ENCODE peak calls at places on chromosomes 16 and 17, in seven cellular contexts. One of them, this sample, is unnamed.

GRCh38 chr17:67139289-67139688 is 94.9 kb downstream of the CACNG1 start:
- DNase-seq in Right ventricle myocardium superior: no peak
- DNase-seq in stimulated activated CD8-positive, alpha-beta memory T cell treated with anti-CD3 and anti-CD28 coated beads, Interleukin-4, amount 100 ng/mL, for 1 hour: no peak
- DNase-seq in activated CD4-positive, alpha-beta memory T cell treated with anti-CD3 and anti-CD28 coated beads, Interleukin-2, amount 10 ng/mL, durations not matched to agents 7 days and 5 days: no peak
- DNase-seq in epithelial cell of prostate: no peak
- DNase-seq in fibroblast of lung: no peak
- DNase-seq in left ventricle myocardium inferior: no peak
- DNase-seq in this sample: no peak

GRCh38 chr16:81885976-81886586 is 107.0 kb downstream of the PLCG2 start:
- DNase-seq in left ventricle myocardium inferior: no peak
- DNase-seq in fibroblast of lung: peak; percentile 8
- DNase-seq in epithelial cell of prostate: no peak
- DNase-seq in activated CD4-positive, alpha-beta memory T cell treated with anti-CD3 and anti-CD28 coated beads, Interleukin-2, amount 10 ng/mL, durations not matched to agents 7 days and 5 days: peak; percentile 35
- DNase-seq in stimulated activated CD8-positive, alpha-beta memory T cell treated with anti-CD3 and anti-CD28 coated beads, Interleukin-4, amount 100 ng/mL, for 1 hour: no peak
- DNase-seq in Right ventricle myocardium superior: no peak
- DNase-seq in this sample: no peak

GRCh38 chr16:78553268-78554044 is 454.0 kb downstream of the WWOX start:
- DNase-seq in Right ventricle myocardium superior: no peak
- DNase-seq in stimulated activated CD8-positive, alpha-beta memory T cell treated with anti-CD3 and anti-CD28 coated beads, Interleukin-4, amount 100 ng/mL, for 1 hour: no peak
- DNase-seq in fibroblast of lung: no peak
- DNase-seq in epithelial cell of prostate: no peak
- DNase-seq in left ventricle myocardium inferior: no peak
- DNase-seq in activated CD4-positive, alpha-beta memory T cell treated with anti-CD3 and anti-CD28 coated beads, Interleukin-2, amount 10 ng/mL, durations not matched to agents 7 days and 5 days: no peak
- DNase-seq in this sample: no peak

GRCh38 chr17:68908045-68908444 is 47.1 kb downstream of the ABCA8 start:
- DNase-seq in activated CD4-positive, alpha-beta memory T cell treated with anti-CD3 and anti-CD28 coated beads, Interleukin-2, amount 10 ng/mL, durations not matched to agents 7 days and 5 days: no peak
- DNase-seq in left ventricle myocardium inferior: no peak
- DNase-seq in fibroblast of lung: no peak
- DNase-seq in Right ventricle myocardium superior: no peak
- DNase-seq in stimulated activated CD8-positive, alpha-beta memory T cell treated with anti-CD3 and anti-CD28 coated beads, Interleukin-4, amount 100 ng/mL, for 1 hour: no peak
- DNase-seq in epithelial cell of prostate: no peak
- DNase-seq in this sample: no peak

GRCh38 chr16:749010-749409 is 8.2 kb upstream of the CIAO3 start:
- DNase-seq in epithelial cell of prostate: no peak
- DNase-seq in activated CD4-positive, alpha-beta memory T cell treated with anti-CD3 and anti-CD28 coated beads, Interleukin-2, amount 10 ng/mL, durations not matched to agents 7 days and 5 days: no peak
- DNase-seq in fibroblast of lung: peak; percentile 80
- DNase-seq in left ventricle myocardium inferior: no peak
- DNase-seq in Right ventricle myocardium superior: no peak
- DNase-seq in stimulated activated CD8-positive, alpha-beta memory T cell treated with anti-CD3 and anti-CD28 coated beads, Interleukin-4, amount 100 ng/mL, for 1 hour: no peak
- DNase-seq in this sample: peak; percentile 50

GRCh38 chr17:67477687-67478086 is 100.6 kb downstream of the PITPNC1 start:
- DNase-seq in left ventricle myocardium inferior: no peak
- DNase-seq in activated CD4-positive, alpha-beta memory T cell treated with anti-CD3 and anti-CD28 coated beads, Interleukin-2, amount 10 ng/mL, durations not matched to agents 7 days and 5 days: peak; percentile 62
- DNase-seq in fibroblast of lung: peak; percentile 69
- DNase-seq in epithelial cell of prostate: peak; percentile 66
- DNase-seq in stimulated activated CD8-positive, alpha-beta memory T cell treated with anti-CD3 and anti-CD28 coated beads, Interleukin-4, amount 100 ng/mL, for 1 hour: no peak
- DNase-seq in Right ventricle myocardium superior: no peak
- DNase-seq in this sample: peak; percentile 57

GRCh38 chr16:29858149-29858899 is 4.7 kb downstream of the CDIPT start:
- DNase-seq in epithelial cell of prostate: no peak
- DNase-seq in fibroblast of lung: no peak
- DNase-seq in stimulated activated CD8-positive, alpha-beta memory T cell treated with anti-CD3 and anti-CD28 coated beads, Interleukin-4, amount 100 ng/mL, for 1 hour: no peak
- DNase-seq in left ventricle myocardium inferior: no peak
- DNase-seq in activated CD4-positive, alpha-beta memory T cell treated with anti-CD3 and anti-CD28 coated beads, Interleukin-2, amount 10 ng/mL, durations not matched to agents 7 days and 5 days: no peak
- DNase-seq in Right ventricle myocardium superior: no peak
- DNase-seq in this sample: no peak

GRCh38 chr16:64416232-64417010 is 705.4 kb downstream of the CDH11 start:
- DNase-seq in fibroblast of lung: peak; percentile 90
- DNase-seq in activated CD4-positive, alpha-beta memory T cell treated with anti-CD3 and anti-CD28 coated beads, Interleukin-2, amount 10 ng/mL, durations not matched to agents 7 days and 5 days: no peak
- DNase-seq in left ventricle myocardium inferior: no peak
- DNase-seq in epithelial cell of prostate: no peak
- DNase-seq in Right ventricle myocardium superior: no peak
- DNase-seq in stimulated activated CD8-positive, alpha-beta memory T cell treated with anti-CD3 and anti-CD28 coated beads, Interleukin-4, amount 100 ng/mL, for 1 hour: no peak
- DNase-seq in this sample: no peak

GRCh38 chr17:1730345-1731193 is 6.1 kb downstream of the WDR81 start:
- DNase-seq in stimulated activated CD8-positive, alpha-beta memory T cell treated with anti-CD3 and anti-CD28 coated beads, Interleukin-4, amount 100 ng/mL, for 1 hour: no peak
- DNase-seq in activated CD4-positive, alpha-beta memory T cell treated with anti-CD3 and anti-CD28 coated beads, Interleukin-2, amount 10 ng/mL, durations not matched to agents 7 days and 5 days: no peak
- DNase-seq in left ventricle myocardium inferior: peak; percentile 88
- DNase-seq in epithelial cell of prostate: no peak
- DNase-seq in fibroblast of lung: peak; percentile 70
- DNase-seq in Right ventricle myocardium superior: peak; percentile 93
- DNase-seq in this sample: peak; percentile 62

GRCh38 chr17:37710344-37710886 is 34.4 kb downstream of the HNF1B start:
- DNase-seq in activated CD4-positive, alpha-beta memory T cell treated with anti-CD3 and anti-CD28 coated beads, Interleukin-2, amount 10 ng/mL, durations not matched to agents 7 days and 5 days: no peak
- DNase-seq in left ventricle myocardium inferior: no peak
- DNase-seq in Right ventricle myocardium superior: no peak
- DNase-seq in epithelial cell of prostate: no peak
- DNase-seq in stimulated activated CD8-positive, alpha-beta memory T cell treated with anti-CD3 and anti-CD28 coated beads, Interleukin-4, amount 100 ng/mL, for 1 hour: no peak
- DNase-seq in fibroblast of lung: peak; percentile 77
- DNase-seq in this sample: no peak

GRCh38 chr17:61825448-61826137 is 37.7 kb downstream of the BRIP1 start:
- DNase-seq in left ventricle myocardium inferior: no peak
- DNase-seq in fibroblast of lung: no peak
- DNase-seq in activated CD4-positive, alpha-beta memory T cell treated with anti-CD3 and anti-CD28 coated beads, Interleukin-2, amount 10 ng/mL, durations not matched to agents 7 days and 5 days: no peak
- DNase-seq in stimulated activated CD8-positive, alpha-beta memory T cell treated with anti-CD3 and anti-CD28 coated beads, Interleukin-4, amount 100 ng/mL, for 1 hour: no peak
- DNase-seq in Right ventricle myocardium superior: no peak
- DNase-seq in epithelial cell of prostate: no peak
- DNase-seq in this sample: no peak

GRCh38 chr17:48526986-48527741 is 3.6 kb downstream of the HOXB1 start:
- DNase-seq in stimulated activated CD8-positive, alpha-beta memory T cell treated with anti-CD3 and anti-CD28 coated beads, Interleukin-4, amount 100 ng/mL, for 1 hour: no peak
- DNase-seq in Right ventricle myocardium superior: no peak
- DNase-seq in fibroblast of lung: no peak
- DNase-seq in activated CD4-positive, alpha-beta memory T cell treated with anti-CD3 and anti-CD28 coated beads, Interleukin-2, amount 10 ng/mL, durations not matched to agents 7 days and 5 days: no peak
- DNase-seq in epithelial cell of prostate: no peak
- DNase-seq in left ventricle myocardium inferior: no peak
- DNase-seq in this sample: no peak

GRCh38 chr17:51120357-51120738 is 320 bp downstream of the SPAG9 start:
- DNase-seq in Right ventricle myocardium superior: no peak
- DNase-seq in stimulated activated CD8-positive, alpha-beta memory T cell treated with anti-CD3 and anti-CD28 coated beads, Interleukin-4, amount 100 ng/mL, for 1 hour: peak; percentile 11
- DNase-seq in left ventricle myocardium inferior: no peak
- DNase-seq in fibroblast of lung: peak; percentile 42
- DNase-seq in activated CD4-positive, alpha-beta memory T cell treated with anti-CD3 and anti-CD28 coated beads, Interleukin-2, amount 10 ng/mL, durations not matched to agents 7 days and 5 days: no peak
- DNase-seq in epithelial cell of prostate: no peak
- DNase-seq in this sample: peak; percentile 52

GRCh38 chr17:59425085-59425901 is 93.8 kb downstream of the YPEL2 start:
- DNase-seq in Right ventricle myocardium superior: peak; percentile 70
- DNase-seq in left ventricle myocardium inferior: peak; percentile 41
- DNase-seq in fibroblast of lung: peak; percentile 26
- DNase-seq in stimulated activated CD8-positive, alpha-beta memory T cell treated with anti-CD3 and anti-CD28 coated beads, Interleukin-4, amount 100 ng/mL, for 1 hour: no peak
- DNase-seq in activated CD4-positive, alpha-beta memory T cell treated with anti-CD3 and anti-CD28 coated beads, Interleukin-2, amount 10 ng/mL, durations not matched to agents 7 days and 5 days: no peak
- DNase-seq in epithelial cell of prostate: no peak
- DNase-seq in this sample: no peak

GRCh38 chr16:12547608-12547922 is 256.1 kb downstream of the CPPED1 start:
- DNase-seq in left ventricle myocardium inferior: no peak
- DNase-seq in stimulated activated CD8-positive, alpha-beta memory T cell treated with anti-CD3 and anti-CD28 coated beads, Interleukin-4, amount 100 ng/mL, for 1 hour: no peak
- DNase-seq in epithelial cell of prostate: no peak
- DNase-seq in Right ventricle myocardium superior: no peak
- DNase-seq in fibroblast of lung: no peak
- DNase-seq in activated CD4-positive, alpha-beta memory T cell treated with anti-CD3 and anti-CD28 coated beads, Interleukin-2, amount 10 ng/mL, durations not matched to agents 7 days and 5 days: no peak
- DNase-seq in this sample: no peak

GRCh38 chr17:79305831-79306687 is 231.4 kb downstream of the ENGASE start:
- DNase-seq in fibroblast of lung: no peak
- DNase-seq in left ventricle myocardium inferior: peak; percentile 41
- DNase-seq in Right ventricle myocardium superior: peak; percentile 62
- DNase-seq in epithelial cell of prostate: no peak
- DNase-seq in stimulated activated CD8-positive, alpha-beta memory T cell treated with anti-CD3 and anti-CD28 coated beads, Interleukin-4, amount 100 ng/mL, for 1 hour: no peak
- DNase-seq in activated CD4-positive, alpha-beta memory T cell treated with anti-CD3 and anti-CD28 coated beads, Interleukin-2, amount 10 ng/mL, durations not matched to agents 7 days and 5 days: no peak
- DNase-seq in this sample: no peak

This sample was measured in foreskin keratinocyte.